ENCODE peak calls at places on chromosomes 4 and X, in six cellular contexts. G is K562, Q is lung, A is GM10248, P is upper lobe of right lung, V is posterior cingulate gyrus. M is an unnamed sample.
A peak's percentile ranks its signal among the peaks of the same experiment; 100 is the strongest.

GRCh38 chr4:141711211-141711610 is 74.8 kb downstream of the IL15 start:
- DNase-seq in P (no peak), V (no peak), Q (no peak), G (no peak), A (no peak), M (no peak)

GRCh38 chr4:80918004-80918403 is 112.5 kb upstream of the BMP3 start:
- DNase-seq in V (no peak), Q (no peak), P (no peak), G (no peak), A (no peak), M (no peak)

GRCh38 chr4:74433541-74434172 is 11.3 kb upstream of the AREG start:
- DNase-seq in P (no peak), G (no peak), Q (no peak), A (no peak), V (no peak), M (peak; percentile 9)

GRCh38 chr4:148399004-148399403 is 43.2 kb downstream of the NR3C2 start:
- DNase-seq in V (no peak), G (no peak), P (no peak), A (no peak), Q (no peak), M (no peak)

GRCh38 chr4:145154573-145154972 is 25.8 kb downstream of the OTUD4 start:
- DNase-seq in V (no peak), Q (no peak), A (peak; percentile 26), P (no peak), G (no peak), M (peak; percentile 51)

GRCh38 chr4:89469930-89470375 is 162.4 kb upstream of the GPRIN3 start:
- DNase-seq in V (no peak), P (no peak), A (no peak), G (no peak), Q (no peak), M (no peak)

GRCh38 chr4:25021206-25021605 is 9.5 kb downstream of the LGI2 start:
- DNase-seq in G (no peak), P (no peak), A (no peak), Q (no peak), V (no peak), M (no peak)

GRCh38 chr4:87270144-87270543 is 49.7 kb upstream of the KLHL8 start:
- DNase-seq in Q (no peak), G (peak; percentile 16), V (no peak), A (no peak), P (no peak), M (peak; percentile 5)

GRCh38 chr4:185867770-185868169 is 55.8 kb upstream of the SORBS2 start:
- DNase-seq in Q (no peak), P (no peak), A (no peak), V (no peak), G (no peak), M (no peak)

GRCh38 chrX:15349046-15349445 is 13.7 kb upstream of the PIGA start:
- DNase-seq in P (no peak), A (peak; percentile 23), V (no peak), G (peak; percentile 13), Q (no peak), M (peak; percentile 61)

GRCh38 chrX:41677661-41678060 is 11.1 kb upstream of the GPR34 start:
- DNase-seq in P (no peak), Q (no peak), V (no peak), A (no peak), G (no peak), M (no peak)

GRCh38 chr4:128635141-128635911 is 174.2 kb upstream of the JADE1 start:
- DNase-seq in G (peak; percentile 39), Q (peak; percentile 76), V (peak; percentile 58), A (no peak), P (peak; percentile 86), M (no peak)

GRCh38 chrX:122238801-122239200 is 945.3 kb upstream of the GRIA3 start:
- DNase-seq in G (no peak), Q (no peak), V (no peak), A (no peak), P (no peak), M (no peak)